ENCODE peak calls at places on chromosomes 16 and 17, in five cellular contexts. One of them, this sample, is unnamed.

GRCh38 chr16:70700101-70701020 is 14.5 kb upstream of the MTSS2 start:
- DNase-seq in fibroblast of mammary gland: no peak
- DNase-seq in left lung: no peak
- DNase-seq in testis: no peak
- DNase-seq in IMR-90: no peak
- DNase-seq in this sample: no peak

GRCh38 chr17:71667661-71668060 is 453.2 kb upstream of the SOX9 start:
- DNase-seq in fibroblast of mammary gland: no peak
- DNase-seq in left lung: no peak
- DNase-seq in testis: no peak
- DNase-seq in IMR-90: no peak
- DNase-seq in this sample: no peak

GRCh38 chr16:85898521-85899442 is at the start of gene IRF8:
- DNase-seq in fibroblast of mammary gland: no peak
- DNase-seq in left lung: peak; percentile 88
- DNase-seq in testis: peak; percentile 82
- DNase-seq in IMR-90: no peak
- DNase-seq in this sample: no peak

GRCh38 chr16:529012-529575 is 1.6 kb downstream of the CAPN15 start:
- DNase-seq in fibroblast of mammary gland: peak; percentile 7
- DNase-seq in left lung: no peak
- DNase-seq in testis: no peak
- DNase-seq in IMR-90: no peak
- DNase-seq in this sample: no peak

GRCh38 chr16:75087040-75087979 is 29.3 kb downstream of the LDHD start:
- DNase-seq in fibroblast of mammary gland: peak; percentile 67
- DNase-seq in left lung: no peak
- DNase-seq in testis: peak; percentile 26
- DNase-seq in IMR-90: peak; percentile 93
- DNase-seq in this sample: no peak

GRCh38 chr17:31211352-31212012 is 85.6 kb downstream of the OMG start:
- DNase-seq in fibroblast of mammary gland: peak; percentile 45
- DNase-seq in left lung: no peak
- DNase-seq in testis: no peak
- DNase-seq in IMR-90: peak; percentile 51
- DNase-seq in this sample: no peak

GRCh38 chr17:10879110-10879509 is 41.2 kb upstream of the PIRT start:
- DNase-seq in fibroblast of mammary gland: no peak
- DNase-seq in left lung: no peak
- DNase-seq in testis: peak; percentile 50
- DNase-seq in IMR-90: no peak
- DNase-seq in this sample: no peak

GRCh38 chr16:51767564-51767963 is 616.5 kb upstream of the SALL1 start:
- DNase-seq in fibroblast of mammary gland: no peak
- DNase-seq in left lung: no peak
- DNase-seq in testis: no peak
- DNase-seq in IMR-90: no peak
- DNase-seq in this sample: no peak

GRCh38 chr16:68393333-68393732 is 55.0 kb downstream of the SMPD3 start:
- DNase-seq in fibroblast of mammary gland: no peak
- DNase-seq in left lung: peak; percentile 1
- DNase-seq in testis: no peak
- DNase-seq in IMR-90: no peak
- DNase-seq in this sample: no peak

GRCh38 chr16:16042076-16042475 is 92.7 kb downstream of the ABCC1 start:
- DNase-seq in fibroblast of mammary gland: peak; percentile 70
- DNase-seq in left lung: no peak
- DNase-seq in testis: peak; percentile 86
- DNase-seq in IMR-90: peak; percentile 88
- DNase-seq in this sample: peak; percentile 92

GRCh38 chr17:883586-883962 is 96.0 kb downstream of the NXN start:
- DNase-seq in fibroblast of mammary gland: no peak
- DNase-seq in left lung: no peak
- DNase-seq in testis: no peak
- DNase-seq in IMR-90: no peak
- DNase-seq in this sample: no peak

GRCh38 chr17:17070931-17071330 is 28.7 kb downstream of the MPRIP start:
- DNase-seq in fibroblast of mammary gland: no peak
- DNase-seq in left lung: peak; percentile 14
- DNase-seq in testis: no peak
- DNase-seq in IMR-90: no peak
- DNase-seq in this sample: no peak

GRCh38 chr17:57270801-57271245 is 14.5 kb downstream of the MSI2 start:
- DNase-seq in fibroblast of mammary gland: no peak
- DNase-seq in left lung: no peak
- DNase-seq in testis: no peak
- DNase-seq in IMR-90: no peak
- DNase-seq in this sample: no peak

GRCh38 chr17:6684881-6685767 is 28.0 kb downstream of the SLC13A5 start:
- DNase-seq in fibroblast of mammary gland: no peak
- DNase-seq in left lung: no peak
- DNase-seq in testis: no peak
- DNase-seq in IMR-90: no peak
- DNase-seq in this sample: no peak

GRCh38 chr16:72590179-72590937 is 418.4 kb upstream of the PMFBP1 start:
- DNase-seq in fibroblast of mammary gland: no peak
- DNase-seq in left lung: no peak
- DNase-seq in testis: no peak
- DNase-seq in IMR-90: peak; percentile 44
- DNase-seq in this sample: peak; percentile 41

GRCh38 chr16:69818811-69819587 is 56.9 kb downstream of the WWP2 start:
- DNase-seq in fibroblast of mammary gland: no peak
- DNase-seq in left lung: no peak
- DNase-seq in testis: no peak
- DNase-seq in IMR-90: no peak
- DNase-seq in this sample: no peak

GRCh38 chr16:46826618-46827017 is 4.4 kb downstream of the C16orf87 start:
- DNase-seq in fibroblast of mammary gland: no peak
- DNase-seq in left lung: no peak
- DNase-seq in testis: no peak
- DNase-seq in IMR-90: peak; percentile 85
- DNase-seq in this sample: no peak

GRCh38 chr17:77602883-77603640 is 355.4 kb upstream of the TNRC6C start:
- DNase-seq in fibroblast of mammary gland: no peak
- DNase-seq in left lung: no peak
- DNase-seq in testis: no peak
- DNase-seq in IMR-90: no peak
- DNase-seq in this sample: no peak

GRCh38 chr16:84982434-84982833 is 28.9 kb downstream of the ZDHHC7 start:
- DNase-seq in fibroblast of mammary gland: no peak
- DNase-seq in left lung: no peak
- DNase-seq in testis: peak; percentile 64
- DNase-seq in IMR-90: no peak
- DNase-seq in this sample: no peak

GRCh38 chr17:73720187-73720834 is 76.1 kb upstream of the SDK2 start:
- DNase-seq in fibroblast of mammary gland: no peak
- DNase-seq in left lung: no peak
- DNase-seq in testis: no peak
- DNase-seq in IMR-90: no peak
- DNase-seq in this sample: no peak

GRCh38 chr17:27158390-27158789 is 135.5 kb upstream of the WSB1 start:
- DNase-seq in fibroblast of mammary gland: no peak
- DNase-seq in left lung: no peak
- DNase-seq in testis: no peak
- DNase-seq in IMR-90: no peak
- DNase-seq in this sample: no peak

GRCh38 chr16:71726491-71727319 is 2.2 kb upstream of the PHLPP2 start:
- DNase-seq in fibroblast of mammary gland: no peak
- DNase-seq in left lung: no peak
- DNase-seq in testis: no peak
- DNase-seq in IMR-90: no peak
- DNase-seq in this sample: no peak

GRCh38 chr17:1031711-1032110 is 34.8 kb downstream of the TIMM22 start:
- DNase-seq in fibroblast of mammary gland: peak; percentile 38
- DNase-seq in left lung: peak; percentile 60
- DNase-seq in testis: peak; percentile 57
- DNase-seq in IMR-90: no peak
- DNase-seq in this sample: no peak

GRCh38 chr17:82105882-82106696 is 8.1 kb upstream of the FASN start:
- DNase-seq in fibroblast of mammary gland: no peak
- DNase-seq in left lung: peak; percentile 71
- DNase-seq in testis: peak; percentile 46
- DNase-seq in IMR-90: peak; percentile 37
- DNase-seq in this sample: no peak

GRCh38 chr17:82108038-82108998 is 10.3 kb upstream of the FASN start:
- DNase-seq in fibroblast of mammary gland: no peak
- DNase-seq in left lung: no peak
- DNase-seq in testis: no peak
- DNase-seq in IMR-90: peak; percentile 5
- DNase-seq in this sample: no peak

GRCh38 chr17:82108999-82109480 is 11.0 kb upstream of the FASN start:
- DNase-seq in fibroblast of mammary gland: no peak
- DNase-seq in left lung: no peak
- DNase-seq in testis: no peak
- DNase-seq in IMR-90: no peak
- DNase-seq in this sample: no peak

GRCh38 chr17:82106697-82107305 is 8.8 kb upstream of the FASN start:
- DNase-seq in fibroblast of mammary gland: no peak
- DNase-seq in left lung: no peak
- DNase-seq in testis: peak; percentile 52
- DNase-seq in IMR-90: no peak
- DNase-seq in this sample: no peak

DNA sequence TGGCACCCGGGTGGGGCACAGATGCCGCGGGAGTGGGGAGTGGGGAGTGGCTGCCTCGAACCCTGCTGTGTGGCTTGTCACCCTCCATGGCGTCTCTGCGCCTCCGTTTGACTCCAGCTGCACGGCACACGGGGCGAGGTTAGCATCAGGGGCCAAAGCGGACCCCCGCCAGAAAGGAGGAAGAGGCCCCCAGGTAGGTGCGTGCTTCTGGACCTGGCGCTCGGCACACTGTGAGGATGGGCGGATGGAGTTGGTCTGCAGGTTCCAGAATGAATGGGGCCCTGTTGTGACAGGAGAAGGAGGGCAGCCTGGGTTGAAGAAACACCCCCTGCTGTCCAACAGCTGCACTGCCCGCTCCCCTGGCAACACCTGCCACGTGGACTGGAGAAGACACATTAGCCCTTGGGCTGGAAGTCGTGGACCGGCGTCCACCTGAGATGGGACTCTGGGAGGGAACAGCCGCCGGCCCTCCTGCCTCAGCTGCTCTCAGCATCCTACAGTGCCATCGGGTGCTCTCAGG is 9.4 kb upstream of the FASN start:
- DNase-seq in fibroblast of mammary gland: no peak
- DNase-seq in left lung: no peak
- DNase-seq in testis: no peak
- DNase-seq in IMR-90: no peak
- DNase-seq in this sample: no peak
- TF ChIP-seq CTCF in fibroblast of mammary gland: peak; percentile 22
- TF ChIP-seq CTCF in left lung: no peak
- TF ChIP-seq CTCF in testis: no peak
- TF ChIP-seq CTCF in IMR-90: peak; percentile 22
- TF ChIP-seq CTCF in this sample: peak; percentile 29

GRCh38 chr17:80927791-80928216 is 63.8 kb upstream of the CHMP6 start:
- DNase-seq in fibroblast of mammary gland: no peak
- DNase-seq in left lung: peak; percentile 18
- DNase-seq in testis: no peak
- DNase-seq in IMR-90: peak; percentile 11
- DNase-seq in this sample: no peak
- H3K4me3 ChIP-seq in fibroblast of mammary gland: no peak overlapping the region
- H3K4me3 ChIP-seq in left lung: no peak overlapping the region
- H3K4me3 ChIP-seq in testis: no peak overlapping the region
- H3K4me3 ChIP-seq in IMR-90: no peak overlapping the region
- H3K4me3 ChIP-seq in this sample: no peak overlapping the region

DNA sequence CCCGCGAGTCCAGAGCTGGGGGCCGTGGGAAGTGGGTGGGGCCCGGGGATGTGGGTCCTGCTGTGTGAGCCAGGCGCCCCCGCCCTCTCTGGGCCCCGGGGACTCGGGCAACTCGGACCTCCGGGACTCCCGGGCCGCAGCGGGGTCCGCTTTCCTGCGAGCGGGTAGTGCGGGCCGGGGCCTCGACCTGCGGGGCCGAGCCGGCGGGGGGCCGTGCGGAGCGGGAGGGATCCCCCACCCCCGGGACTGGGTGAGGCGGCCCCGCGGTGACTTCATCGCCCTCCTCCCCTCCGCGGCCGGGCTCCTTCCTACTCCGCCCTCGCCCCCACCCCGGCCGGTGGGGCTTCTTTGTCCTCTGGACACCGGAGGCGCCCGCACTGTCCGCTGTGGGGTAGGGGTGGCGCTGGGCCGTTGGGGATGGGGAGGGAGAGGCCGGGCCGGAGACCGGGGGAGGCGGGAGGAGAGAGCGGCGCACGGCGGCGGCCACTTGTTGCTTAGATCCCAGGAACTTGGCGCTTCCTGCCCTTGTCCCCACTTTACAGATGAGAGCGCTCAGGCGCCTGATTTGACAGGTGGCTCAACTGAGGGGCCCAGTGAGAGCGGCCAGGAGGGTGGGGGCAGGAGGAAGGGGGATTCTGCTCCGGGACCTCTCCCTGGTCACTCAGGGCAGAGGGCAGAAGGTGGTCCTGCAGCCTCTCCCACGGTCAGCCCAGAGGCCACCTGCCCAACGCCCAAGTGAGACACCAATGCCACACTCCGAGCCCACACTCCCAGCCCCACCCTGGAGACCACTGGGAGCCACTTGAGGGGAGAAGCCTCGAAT is 884 bp downstream of the CMTM3 start:
- DNase-seq in fibroblast of mammary gland: peak; percentile 40
- DNase-seq in left lung: peak; percentile 61
- DNase-seq in testis: peak; percentile 58
- DNase-seq in IMR-90: peak; percentile 34
- DNase-seq in this sample: no peak
- TF ChIP-seq CTCF in fibroblast of mammary gland: no peak
- TF ChIP-seq CTCF in left lung: no peak
- TF ChIP-seq CTCF in testis: no peak
- TF ChIP-seq CTCF in IMR-90: no peak
- TF ChIP-seq CTCF in this sample: no peak

GRCh38 chr16:4957720-4958509 is at the start of gene SEC14L5:
- DNase-seq in fibroblast of mammary gland: peak; percentile 96
- DNase-seq in left lung: peak; percentile 97
- DNase-seq in testis: peak; percentile 99
- DNase-seq in IMR-90: peak; percentile 97
- DNase-seq in this sample: peak; percentile 84
- H3K4me3 ChIP-seq in fibroblast of mammary gland: peak within 1 kb of the TSS; percentile 67
- H3K4me3 ChIP-seq in left lung: peak within 1 kb of the TSS; percentile 48
- H3K4me3 ChIP-seq in testis: peak within 1 kb of the TSS; percentile 59
- H3K4me3 ChIP-seq in IMR-90: peak within 1 kb of the TSS; percentile 48
- H3K4me3 ChIP-seq in this sample: peak within 1 kb of the TSS; percentile 59

This sample was measured in AG04449.